ENCODE peak calls at places on chromosome 15, in five cellular contexts. D, O, V, I and R are unnamed samples.

GRCh38 chr15:69415381-69415780 is 1.2 kb downstream of the KIF23 start:
- DNase-seq in D (peak; percentile 33), O (no peak), V (no peak), I (no peak), R (no peak)

GRCh38 chr15:71410347-71410746 is 295.1 kb downstream of the THSD4 start:
- DNase-seq in D (no peak), O (no peak), V (no peak), I (no peak), R (no peak)

GRCh38 chr15:97645758-97646157 is 314.7 kb upstream of the ARRDC4 start:
- DNase-seq in D (no peak), O (no peak), V (no peak), I (no peak), R (no peak)

GRCh38 chr15:26166429-26166828 is 303.3 kb upstream of the ATP10A start:
- DNase-seq in D (no peak), O (no peak), V (no peak), I (no peak), R (no peak)

GRCh38 chr15:90949979-90950675 is 4.6 kb upstream of the RCCD1 start:
- DNase-seq in D (no peak), O (no peak), V (no peak), I (no peak), R (no peak)

GRCh38 chr15:68298882-68299381 is 21.4 kb downstream of the FEM1B start:
- DNase-seq in D (no peak), O (no peak), V (no peak), I (peak; percentile 77), R (no peak)

GRCh38 chr15:100863406-100864198 is 16.0 kb upstream of the ALDH1A3 start:
- DNase-seq in D (peak; percentile 90), O (no peak), V (no peak), I (no peak), R (no peak)

GRCh38 chr15:45425135-45425534 is 46.8 kb upstream of the GATM start:
- DNase-seq in D (peak; percentile 65), O (no peak), V (no peak), I (no peak), R (no peak)

GRCh38 chr15:63021031-63021430 is 21.5 kb upstream of the TPM1 start:
- DNase-seq in D (no peak), O (no peak), V (no peak), I (no peak), R (no peak)

GRCh38 chr15:58771621-58772235 is 626 bp downstream of the MINDY2 start:
- DNase-seq in D (no peak), O (peak; percentile 49), V (no peak), I (no peak), R (no peak)
- TF ChIP-seq MXI1 in D (no peak), O (no peak), V (no peak), I (no peak), R (no peak)

GRCh38 chr15:39365873-39366272 is 215.0 kb upstream of the THBS1 start:
- DNase-seq in D (no peak), O (no peak), V (no peak), I (no peak), R (no peak)

GRCh38 chr15:39364721-39365120 is 216.2 kb upstream of the THBS1 start:
- DNase-seq in D (no peak), O (no peak), V (no peak), I (no peak), R (no peak)

GRCh38 chr15:39362832-39363561 is 217.9 kb upstream of the THBS1 start:
- DNase-seq in D (peak; percentile 96), O (no peak), V (no peak), I (no peak), R (peak; percentile 4)

GRCh38 chr15:39365161-39365560 is 215.7 kb upstream of the THBS1 start:
- DNase-seq in D (peak; percentile 29), O (no peak), V (no peak), I (no peak), R (no peak)

GRCh38 chr15:39363761-39364586 is 216.9 kb upstream of the THBS1 start:
- DNase-seq in D (no peak), O (no peak), V (peak; percentile 79), I (no peak), R (no peak)
- TF ChIP-seq MXI1 in D (no peak), O (no peak), V (no peak), I (no peak), R (no peak)

DNA sequence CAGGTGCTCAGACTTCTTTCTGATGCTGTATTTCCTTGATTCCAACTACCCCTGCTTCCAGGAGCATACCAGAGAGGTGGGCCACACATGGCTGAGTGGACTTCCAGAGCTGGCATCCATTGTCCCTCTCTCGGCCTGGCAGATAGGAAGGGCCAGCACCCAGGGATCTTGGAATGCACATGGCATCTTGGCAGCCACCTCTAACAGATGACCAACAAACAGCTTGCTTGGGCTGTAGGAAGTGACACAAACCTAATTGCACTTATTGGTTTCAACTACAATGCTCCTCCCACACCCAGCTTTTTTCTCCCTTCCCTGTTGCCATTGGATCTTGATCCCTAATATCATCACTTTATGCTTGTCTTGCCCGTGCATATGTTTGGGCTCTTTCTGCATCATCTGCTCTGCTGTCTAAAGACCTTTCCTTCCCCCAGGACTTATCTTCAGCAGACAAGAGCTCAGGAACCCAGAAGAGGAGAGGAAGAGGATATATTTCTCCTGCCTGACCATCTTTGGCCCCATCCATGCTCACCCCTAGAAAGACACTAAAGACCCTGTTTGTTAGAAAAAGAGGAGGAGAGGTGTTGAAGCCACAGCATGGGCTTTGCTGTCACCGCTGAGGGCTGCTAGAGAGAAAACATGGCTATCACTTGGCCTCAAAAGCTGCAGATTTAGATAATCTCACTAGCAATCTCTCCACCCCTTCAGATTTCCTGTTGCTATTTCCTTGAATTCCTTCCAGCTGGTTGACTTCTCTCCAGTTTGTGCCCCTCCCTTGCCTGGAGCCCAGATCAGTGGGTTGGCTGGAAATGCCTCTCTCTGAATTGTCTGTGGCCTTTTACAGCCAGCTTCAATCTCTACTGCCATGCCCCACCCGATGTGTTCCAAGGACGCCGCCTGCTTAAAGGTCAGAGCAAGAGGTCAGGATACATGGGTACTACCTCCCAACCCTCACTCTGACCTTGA is 294.4 kb downstream of the NTRK3 start:
- DNase-seq in D (no peak), O (no peak), V (no peak), I (no peak), R (no peak)
- TF ChIP-seq MXI1 in D (no peak), O (no peak), V (no peak), I (no peak), R (no peak)

GRCh38 chr15:74978503-74978902 is 16.9 kb upstream of the SCAMP5 start:
- DNase-seq in D (peak; percentile 22), O (no peak), V (no peak), I (no peak), R (no peak)
- TF ChIP-seq MXI1 in D (no peak), O (no peak), V (no peak), I (no peak), R (no peak)

GRCh38 chr15:51869074-51869425 is 39.6 kb downstream of the TMOD3 start:
- DNase-seq in D (peak; percentile 91), O (no peak), V (peak; percentile 36), I (no peak), R (peak; percentile 32)
- TF ChIP-seq MXI1 in D (no peak), O (no peak), V (no peak), I (no peak), R (no peak)

DNA sequence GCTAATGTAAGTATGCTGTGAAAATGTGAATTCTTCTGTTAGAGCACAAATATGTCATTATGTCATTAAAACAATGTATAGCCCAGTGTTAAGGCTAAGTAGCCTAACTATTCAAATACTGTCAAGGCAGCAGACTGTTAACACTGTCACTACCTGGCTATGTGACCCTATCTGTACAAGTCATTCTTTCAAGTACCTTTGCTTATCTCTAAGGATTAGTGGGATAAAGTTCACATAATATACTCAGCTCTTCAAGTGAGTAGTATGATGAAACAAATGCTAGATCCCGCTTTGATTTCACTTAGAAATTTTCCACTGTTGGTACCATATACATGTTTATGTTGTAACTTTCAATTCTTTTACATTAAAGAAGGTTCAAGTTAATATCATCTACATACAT is 4.6 kb upstream of the RFX7 start:
- DNase-seq in D (no peak), O (no peak), V (no peak), I (no peak), R (no peak)
- TF ChIP-seq MXI1 in D (no peak), O (no peak), V (no peak), I (no peak), R (no peak)

DNA sequence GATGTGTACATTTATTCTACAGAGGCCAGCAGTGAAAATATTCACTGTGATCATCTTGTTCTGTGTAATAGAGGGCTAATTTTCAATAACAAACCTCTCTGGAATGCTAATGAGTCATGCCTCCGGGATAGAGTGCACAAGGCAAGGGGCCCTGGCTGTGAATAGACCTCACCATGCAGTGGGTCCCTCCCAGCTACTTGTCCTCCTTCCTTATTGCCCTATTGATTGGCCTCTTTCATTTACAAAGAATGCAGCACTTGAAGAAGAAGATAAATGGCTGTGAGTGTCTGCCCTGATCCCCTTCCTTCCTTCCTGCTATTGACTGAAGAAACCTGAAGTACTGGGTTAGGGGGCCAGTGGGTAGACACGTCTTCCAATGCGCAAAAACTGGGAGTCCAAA is 436.3 kb downstream of the WDR72 start:
- DNase-seq in D (no peak), O (no peak), V (no peak), I (no peak), R (no peak)
- TF ChIP-seq MXI1 in D (no peak), O (no peak), V (no peak), I (no peak), R (no peak)